ENCODE peak calls at places on chromosomes 13 and 19, in four cellular contexts. H, T, Q and P are unnamed samples.

GRCh38 chr13:24629320-24629719 is 50.9 kb upstream of the ATP12A start:
- DNase-seq in H (no peak), T (no peak), Q (no peak), P (no peak)

GRCh38 chr19:2625434-2625833 is 77.1 kb downstream of the GNG7 start:
- DNase-seq in H (no peak), T (no peak), Q (no peak), P (no peak)

GRCh38 chr13:33303885-33304284 is 18.3 kb upstream of the STARD13 start:
- DNase-seq in H (no peak), T (no peak), Q (no peak), P (no peak)

GRCh38 chr19:42652021-42652420 is 57.3 kb upstream of the CEACAM8 start:
- DNase-seq in H (no peak), T (no peak), Q (no peak), P (no peak)

GRCh38 chr19:44496711-44497110 is 3.6 kb downstream of the ZNF180 start:
- DNase-seq in H (no peak), T (no peak), Q (no peak), P (no peak)

GRCh38 chr13:84243340-84243739 is 361.1 kb upstream of the SLITRK1 start:
- DNase-seq in H (no peak), T (no peak), Q (no peak), P (no peak)

GRCh38 chr13:28849441-28849840 is 29.3 kb downstream of the MTUS2 start:
- DNase-seq in H (no peak), T (no peak), Q (no peak), P (no peak)

GRCh38 chr19:17775245-17775927 is 19.6 kb upstream of the B3GNT3 start:
- DNase-seq in H (peak; percentile 85), T (peak; percentile 76), Q (peak; percentile 74), P (peak; percentile 85)

GRCh38 chr19:1285737-1286360 is at the start of gene EFNA2:
- DNase-seq in H (peak; percentile 34), T (peak; percentile 84), Q (no peak), P (no peak)

GRCh38 chr19:14347999-14348889 is 33.0 kb upstream of the ADGRE5 start:
- DNase-seq in H (peak; percentile 80), T (peak; percentile 95), Q (peak; percentile 75), P (peak; percentile 78)

GRCh38 chr13:110628477-110628793 is 13.1 kb downstream of the NAXD start:
- DNase-seq in H (no peak), T (peak; percentile 84), Q (no peak), P (no peak)

GRCh38 chr13:84132491-84132890 is 250.2 kb upstream of the SLITRK1 start:
- DNase-seq in H (no peak), T (no peak), Q (no peak), P (no peak)

GRCh38 chr19:11096210-11096841 is 7.1 kb downstream of the LDLR start:
- DNase-seq in H (no peak), T (no peak), Q (peak; percentile 35), P (no peak)

GRCh38 chr13:41019027-41019487 is at the start of gene ELF1:
- DNase-seq in H (peak; percentile 84), T (no peak), Q (peak; percentile 78), P (peak; percentile 35)

GRCh38 chr13:109271555-109271954 is 514.8 kb downstream of the IRS2 start:
- DNase-seq in H (no peak), T (no peak), Q (no peak), P (no peak)

GRCh38 chr19:45336696-45337251 is 3.8 kb upstream of the KLC3 start:
- DNase-seq in H (no peak), T (peak; percentile 12), Q (no peak), P (no peak)

GRCh38 chr13:100601716-100602115 is 13.1 kb upstream of the GGACT start:
- DNase-seq in H (peak; percentile 75), T (no peak), Q (no peak), P (no peak)

GRCh38 chr13:97456047-97456446 is 22.1 kb downstream of the RAP2A start:
- DNase-seq in H (no peak), T (no peak), Q (no peak), P (no peak)

GRCh38 chr13:97460004-97460756 is 26.2 kb downstream of the RAP2A start:
- DNase-seq in H (no peak), T (no peak), Q (no peak), P (no peak)

GRCh38 chr13:97459215-97459772 is 25.3 kb downstream of the RAP2A start:
- DNase-seq in H (no peak), T (no peak), Q (no peak), P (no peak)

GRCh38 chr13:97466782-97467181 is 32.8 kb downstream of the RAP2A start:
- DNase-seq in H (no peak), T (no peak), Q (no peak), P (no peak)

DNA sequence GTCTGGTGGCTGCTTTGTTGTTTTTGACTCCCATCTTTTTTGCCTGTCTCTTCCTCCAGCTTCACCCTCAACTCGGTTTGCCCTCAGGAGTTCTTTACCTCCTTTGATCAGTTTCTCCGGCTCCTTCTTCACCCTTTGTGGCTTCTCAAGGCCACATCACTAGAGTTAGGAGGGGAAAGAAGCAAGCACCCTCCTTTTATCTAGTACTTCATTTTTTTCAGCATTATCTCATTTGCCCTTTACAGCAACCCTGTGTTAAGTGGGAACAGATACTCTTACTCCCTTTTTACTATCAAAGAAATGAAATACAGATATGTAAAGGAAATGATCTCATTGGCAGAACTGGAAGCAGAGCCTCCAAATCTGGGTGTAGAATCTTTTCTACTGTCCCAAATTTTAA is 26.9 kb downstream of the RAP2A start:
- DNase-seq in H (no peak), T (peak; percentile 28), Q (no peak), P (no peak)
- H3K4me2 ChIP-seq in H (no peak overlapping the region), T (no peak overlapping the region), Q (no peak overlapping the region), P (no peak overlapping the region)

DNA sequence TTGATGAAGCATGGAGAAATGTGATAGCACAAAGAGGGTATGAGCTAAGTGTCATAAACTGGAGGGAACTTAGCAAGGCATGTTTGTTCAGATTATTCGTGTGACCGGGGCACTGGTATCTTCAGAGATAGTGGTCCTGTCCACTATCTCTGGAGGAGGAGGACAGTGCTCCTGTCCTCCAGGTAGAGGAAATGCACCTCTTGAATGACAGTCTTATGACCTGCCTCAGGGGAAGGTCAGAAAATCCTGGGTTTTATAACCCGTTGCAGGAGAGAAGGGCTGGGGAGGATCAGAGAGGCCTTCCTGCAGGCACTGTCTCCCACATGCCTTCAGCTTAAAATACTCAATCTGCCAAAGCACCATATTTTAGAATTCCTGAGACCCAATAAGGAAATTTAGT is 213.5 kb upstream of the UBL3 start:
- DNase-seq in H (no peak), T (no peak), Q (no peak), P (no peak)
- H3K4me2 ChIP-seq in H (no peak overlapping the region), T (no peak overlapping the region), Q (no peak overlapping the region), P (no peak overlapping the region)

GRCh38 chr19:33157906-33158305 is 26.0 kb downstream of the WDR88 start:
- DNase-seq in H (no peak), T (no peak), Q (no peak), P (no peak)

GRCh38 chr19:33159149-33159548 is 27.2 kb downstream of the WDR88 start:
- DNase-seq in H (no peak), T (no peak), Q (no peak), P (no peak)

GRCh38 chr19:33159893-33160292 is 28.0 kb downstream of the WDR88 start:
- DNase-seq in H (no peak), T (no peak), Q (no peak), P (no peak)

GRCh38 chr19:33156354-33156753 is 24.4 kb downstream of the WDR88 start:
- DNase-seq in H (no peak), T (no peak), Q (peak; percentile 11), P (no peak)

GRCh38 chr19:33158365-33158764 is 26.5 kb downstream of the WDR88 start:
- DNase-seq in H (no peak), T (no peak), Q (no peak), P (no peak)
- H3K4me2 ChIP-seq in H (no peak overlapping the region), T (no peak overlapping the region), Q (no peak overlapping the region), P (no peak overlapping the region)

GRCh38 chr13:91158015-91158390 is 189.5 kb upstream of the MIR17HG start:
- DNase-seq in H (no peak), T (no peak), Q (peak; percentile 15), P (no peak)

GRCh38 chr13:91154954-91155353 is 192.5 kb upstream of the MIR17HG start:
- DNase-seq in H (no peak), T (no peak), Q (no peak), P (peak; percentile 25)

GRCh38 chr13:91155512-91156114 is 191.9 kb upstream of the MIR17HG start:
- DNase-seq in H (no peak), T (no peak), Q (peak; percentile 38), P (peak; percentile 56)

GRCh38 chr13:91154553-91154952 is 192.9 kb upstream of the MIR17HG start:
- DNase-seq in H (no peak), T (no peak), Q (no peak), P (peak; percentile 53)

GRCh38 chr13:91157273-91158014 is 190.0 kb upstream of the MIR17HG start:
- DNase-seq in H (no peak), T (no peak), Q (no peak), P (no peak)
- H3K4me2 ChIP-seq in H (no peak overlapping the region), T (no peak overlapping the region), Q (no peak overlapping the region), P (no peak overlapping the region)

GRCh38 chr19:53945998-53946397 is 16.7 kb upstream of the CACNG8 start:
- DNase-seq in H (no peak), T (no peak), Q (no peak), P (no peak)

GRCh38 chr19:53944416-53944815 is 18.3 kb upstream of the CACNG8 start:
- DNase-seq in H (no peak), T (no peak), Q (no peak), P (no peak)

GRCh38 chr19:53944933-53945332 is 17.8 kb upstream of the CACNG8 start:
- DNase-seq in H (no peak), T (no peak), Q (no peak), P (no peak)

GRCh38 chr19:53945441-53945840 is 17.3 kb upstream of the CACNG8 start:
- DNase-seq in H (peak; percentile 14), T (peak; percentile 78), Q (peak; percentile 35), P (peak; percentile 89)

DNA sequence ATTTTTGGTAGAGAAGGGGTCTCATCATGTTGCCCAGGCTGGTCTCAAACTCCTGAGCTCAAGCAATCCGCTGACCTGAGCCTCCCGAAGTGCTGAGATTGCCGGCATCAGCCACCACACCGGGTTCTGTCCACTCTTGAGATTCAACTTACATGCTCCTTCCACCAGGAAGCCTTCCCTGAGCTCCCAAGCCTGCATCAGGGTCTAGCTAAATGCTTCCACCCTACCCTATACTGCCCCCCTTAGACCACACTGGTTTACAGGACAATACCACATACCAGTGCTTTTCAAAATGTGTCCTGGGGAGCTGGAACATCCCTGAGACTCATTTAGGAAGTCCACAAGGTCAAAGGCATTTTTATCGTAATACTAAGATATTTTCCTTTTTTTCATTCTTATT is 15.1 kb upstream of the CACNG8 start:
- DNase-seq in H (peak; percentile 48), T (peak; percentile 65), Q (peak; percentile 23), P (peak; percentile 85)
- H3K4me2 ChIP-seq in H (no peak overlapping the region), T (no peak overlapping the region), Q (no peak overlapping the region), P (no peak overlapping the region)

DNA sequence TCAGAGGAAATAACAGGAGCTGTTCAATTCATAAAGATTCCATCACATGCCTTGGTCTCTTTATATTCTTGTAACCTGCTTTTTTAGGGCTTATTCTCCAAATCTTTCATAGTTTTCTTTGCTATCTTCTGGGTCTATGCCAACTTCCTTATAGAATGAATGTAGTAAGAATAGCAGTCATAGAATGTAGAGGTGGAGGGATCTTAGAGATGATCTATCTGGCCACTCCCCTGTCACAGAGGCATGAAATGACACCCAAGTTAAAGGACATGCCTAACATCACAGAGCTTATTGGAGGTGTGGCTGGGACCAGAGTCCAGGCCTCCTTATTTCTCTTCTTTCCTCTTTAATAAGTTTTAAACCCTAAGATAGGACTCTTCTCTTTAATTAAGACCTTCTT is 13.2 kb downstream of the LCP1 start:
- DNase-seq in H (no peak), T (no peak), Q (no peak), P (no peak)
- H3K4me2 ChIP-seq in H (no peak overlapping the region), T (no peak overlapping the region), Q (no peak overlapping the region), P (no peak overlapping the region)